ENCODE peak calls at places on chromosomes 6 and 20, in six cellular contexts. One of them, this sample, is unnamed. For H3K4me1, the result is how much of the 10 kb centered on the place peaks cover.

GRCh38 chr6:47094351-47094925 is 52.3 kb upstream of the ADGRF1 start:
- DNase-seq in heart left ventricle: no peak
- DNase-seq in IMR-90: peak
- DNase-seq in fibroblast of lung: no peak
- DNase-seq in astrocyte: peak
- DNase-seq in pancreas: peak
- DNase-seq in this sample: peak

GRCh38 chr6:85403331-85404015 is 46.4 kb upstream of the NT5E start:
- DNase-seq in fibroblast of lung: peak
- DNase-seq in IMR-90: peak
- DNase-seq in astrocyte: peak
- DNase-seq in heart left ventricle: no peak
- DNase-seq in pancreas: no peak
- DNase-seq in this sample: no peak

GRCh38 chr20:38830356-38830755 is 24.9 kb downstream of the PPP1R16B start:
- DNase-seq in IMR-90: no peak
- DNase-seq in astrocyte: no peak
- DNase-seq in fibroblast of lung: no peak
- DNase-seq in heart left ventricle: no peak
- DNase-seq in pancreas: no peak
- DNase-seq in this sample: no peak

GRCh38 chr6:97995158-97995557 is 712.1 kb upstream of the MMS22L start:
- DNase-seq in pancreas: no peak
- DNase-seq in heart left ventricle: no peak
- DNase-seq in astrocyte: no peak
- DNase-seq in fibroblast of lung: no peak
- DNase-seq in IMR-90: no peak
- DNase-seq in this sample: no peak

GRCh38 chr6:129683606-129684322 is 26.2 kb downstream of the ARHGAP18 start:
- DNase-seq in fibroblast of lung: peak
- DNase-seq in heart left ventricle: peak
- DNase-seq in pancreas: peak
- DNase-seq in astrocyte: peak
- DNase-seq in IMR-90: peak
- DNase-seq in this sample: peak

GRCh38 chr20:63940472-63941266 is 15.5 kb downstream of the UCKL1 start:
- DNase-seq in astrocyte: no peak
- DNase-seq in heart left ventricle: no peak
- DNase-seq in fibroblast of lung: no peak
- DNase-seq in pancreas: peak
- DNase-seq in IMR-90: no peak
- DNase-seq in this sample: no peak

GRCh38 chr6:130978660-130979396 is 84.2 kb downstream of the EPB41L2 start:
- DNase-seq in heart left ventricle: peak
- DNase-seq in astrocyte: no peak
- DNase-seq in IMR-90: no peak
- DNase-seq in fibroblast of lung: no peak
- DNase-seq in pancreas: no peak
- DNase-seq in this sample: no peak

GRCh38 chr20:53611449-53611894 is 17.8 kb upstream of the ZNF217 start:
- DNase-seq in pancreas: peak
- DNase-seq in heart left ventricle: no peak
- DNase-seq in IMR-90: peak
- DNase-seq in fibroblast of lung: peak
- DNase-seq in astrocyte: peak
- DNase-seq in this sample: no peak

GRCh38 chr20:49501917-49502316 is 19.4 kb upstream of the KCNB1 start:
- DNase-seq in astrocyte: peak
- DNase-seq in pancreas: no peak
- DNase-seq in IMR-90: peak
- DNase-seq in heart left ventricle: no peak
- DNase-seq in fibroblast of lung: peak
- DNase-seq in this sample: no peak

GRCh38 chr20:9287062-9287461 is 218.2 kb downstream of the PLCB4 start:
- DNase-seq in pancreas: no peak
- DNase-seq in astrocyte: peak
- DNase-seq in IMR-90: no peak
- DNase-seq in fibroblast of lung: no peak
- DNase-seq in heart left ventricle: no peak
- DNase-seq in this sample: no peak

GRCh38 chr6:95352064-95352463 is 225.3 kb upstream of the MANEA start:
- DNase-seq in IMR-90: no peak
- DNase-seq in astrocyte: no peak
- DNase-seq in pancreas: no peak
- DNase-seq in fibroblast of lung: peak
- DNase-seq in heart left ventricle: no peak
- DNase-seq in this sample: no peak

GRCh38 chr6:33427585-33428218 is 7.8 kb downstream of the SYNGAP1 start:
- DNase-seq in astrocyte: no peak
- DNase-seq in heart left ventricle: peak
- DNase-seq in fibroblast of lung: no peak
- DNase-seq in pancreas: peak
- DNase-seq in IMR-90: no peak
- DNase-seq in this sample: peak

GRCh38 chr6:47724300-47724699 is 25.9 kb downstream of the ADGRF4 start:
- DNase-seq in pancreas: no peak
- DNase-seq in astrocyte: no peak
- DNase-seq in heart left ventricle: no peak
- DNase-seq in IMR-90: no peak
- DNase-seq in fibroblast of lung: no peak
- DNase-seq in this sample: no peak

GRCh38 chr6:121897337-121897760 is 461.9 kb downstream of the GJA1 start:
- DNase-seq in IMR-90: peak
- DNase-seq in heart left ventricle: no peak
- DNase-seq in pancreas: no peak
- DNase-seq in astrocyte: peak
- DNase-seq in fibroblast of lung: no peak
- DNase-seq in this sample: no peak

GRCh38 chr6:141259832-141260231 is 872.9 kb upstream of the GJE1 start:
- DNase-seq in IMR-90: no peak
- DNase-seq in astrocyte: no peak
- DNase-seq in fibroblast of lung: peak
- DNase-seq in pancreas: no peak
- DNase-seq in heart left ventricle: no peak
- DNase-seq in this sample: no peak

GRCh38 chr20:57400262-57400701 is 9.1 kb downstream of the RBM38 start:
- DNase-seq in pancreas: no peak
- DNase-seq in heart left ventricle: peak
- DNase-seq in astrocyte: no peak
- DNase-seq in IMR-90: no peak
- DNase-seq in fibroblast of lung: no peak
- DNase-seq in this sample: no peak

GRCh38 chr20:25247100-25247665 is 702 bp upstream of the PYGB start:
- DNase-seq in heart left ventricle: peak
- DNase-seq in IMR-90: peak
- DNase-seq in pancreas: peak
- DNase-seq in fibroblast of lung: peak
- DNase-seq in astrocyte: peak
- DNase-seq in this sample: peak

DNA sequence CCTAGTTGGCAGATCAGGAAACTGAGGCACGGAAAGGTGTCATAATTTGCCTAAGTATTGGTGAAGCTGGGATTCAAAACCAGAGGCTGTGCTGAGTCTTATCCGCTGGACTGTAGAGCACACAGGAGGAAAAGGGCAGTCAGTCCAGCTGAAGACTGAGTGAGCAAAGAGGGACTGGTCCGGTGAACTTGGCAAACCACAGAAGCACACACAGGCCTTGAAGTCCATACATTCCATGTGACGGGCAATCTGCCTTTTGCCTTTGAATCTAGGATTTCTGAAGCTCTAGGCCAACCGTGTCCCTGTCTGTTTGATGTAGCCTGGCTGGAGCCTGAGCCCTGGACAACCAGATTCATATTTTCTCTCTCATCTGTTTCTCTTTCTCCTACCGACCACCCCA is 34.3 kb upstream of the EPB41L1 start:
- DNase-seq in heart left ventricle: no peak
- DNase-seq in astrocyte: no peak
- DNase-seq in pancreas: no peak
- DNase-seq in fibroblast of lung: no peak
- DNase-seq in IMR-90: no peak
- DNase-seq in this sample: no peak
- H3K4me1 ChIP-seq in heart left ventricle: under half
- H3K4me1 ChIP-seq in astrocyte: under half
- H3K4me1 ChIP-seq in pancreas: under half
- H3K4me1 ChIP-seq in fibroblast of lung: under half
- H3K4me1 ChIP-seq in IMR-90: under half
- H3K4me1 ChIP-seq in this sample: under half

GRCh38 chr6:73329201-73329600 is 24.9 kb downstream of the DPPA5 start:
- DNase-seq in pancreas: no peak
- DNase-seq in astrocyte: no peak
- DNase-seq in fibroblast of lung: no peak
- DNase-seq in heart left ventricle: no peak
- DNase-seq in IMR-90: no peak
- DNase-seq in this sample: no peak

GRCh38 chr6:73323323-73323722 is 30.8 kb downstream of the DPPA5 start:
- DNase-seq in fibroblast of lung: no peak
- DNase-seq in pancreas: no peak
- DNase-seq in heart left ventricle: no peak
- DNase-seq in astrocyte: no peak
- DNase-seq in IMR-90: no peak
- DNase-seq in this sample: no peak

GRCh38 chr6:73328790-73329189 is 25.3 kb downstream of the DPPA5 start:
- DNase-seq in fibroblast of lung: no peak
- DNase-seq in heart left ventricle: no peak
- DNase-seq in IMR-90: no peak
- DNase-seq in pancreas: no peak
- DNase-seq in astrocyte: no peak
- DNase-seq in this sample: no peak

GRCh38 chr6:73325656-73326055 is 28.4 kb downstream of the DPPA5 start:
- DNase-seq in pancreas: no peak
- DNase-seq in astrocyte: no peak
- DNase-seq in fibroblast of lung: no peak
- DNase-seq in IMR-90: no peak
- DNase-seq in heart left ventricle: no peak
- DNase-seq in this sample: no peak
- H3K4me3 ChIP-seq in pancreas: no peak
- H3K4me3 ChIP-seq in astrocyte: no peak
- H3K4me3 ChIP-seq in fibroblast of lung: no peak
- H3K4me3 ChIP-seq in IMR-90: no peak
- H3K4me3 ChIP-seq in heart left ventricle: no peak
- H3K4me3 ChIP-seq in this sample: no peak

GRCh38 chr6:15183979-15184378 is 61.9 kb upstream of the JARID2 start:
- DNase-seq in fibroblast of lung: no peak
- DNase-seq in pancreas: no peak
- DNase-seq in heart left ventricle: no peak
- DNase-seq in IMR-90: no peak
- DNase-seq in astrocyte: no peak
- DNase-seq in this sample: no peak
- H3K4me1 ChIP-seq in fibroblast of lung: under half
- H3K4me1 ChIP-seq in pancreas: under half
- H3K4me1 ChIP-seq in heart left ventricle: under half
- H3K4me1 ChIP-seq in IMR-90: under half
- H3K4me1 ChIP-seq in astrocyte: under half
- H3K4me1 ChIP-seq in this sample: under half

DNA sequence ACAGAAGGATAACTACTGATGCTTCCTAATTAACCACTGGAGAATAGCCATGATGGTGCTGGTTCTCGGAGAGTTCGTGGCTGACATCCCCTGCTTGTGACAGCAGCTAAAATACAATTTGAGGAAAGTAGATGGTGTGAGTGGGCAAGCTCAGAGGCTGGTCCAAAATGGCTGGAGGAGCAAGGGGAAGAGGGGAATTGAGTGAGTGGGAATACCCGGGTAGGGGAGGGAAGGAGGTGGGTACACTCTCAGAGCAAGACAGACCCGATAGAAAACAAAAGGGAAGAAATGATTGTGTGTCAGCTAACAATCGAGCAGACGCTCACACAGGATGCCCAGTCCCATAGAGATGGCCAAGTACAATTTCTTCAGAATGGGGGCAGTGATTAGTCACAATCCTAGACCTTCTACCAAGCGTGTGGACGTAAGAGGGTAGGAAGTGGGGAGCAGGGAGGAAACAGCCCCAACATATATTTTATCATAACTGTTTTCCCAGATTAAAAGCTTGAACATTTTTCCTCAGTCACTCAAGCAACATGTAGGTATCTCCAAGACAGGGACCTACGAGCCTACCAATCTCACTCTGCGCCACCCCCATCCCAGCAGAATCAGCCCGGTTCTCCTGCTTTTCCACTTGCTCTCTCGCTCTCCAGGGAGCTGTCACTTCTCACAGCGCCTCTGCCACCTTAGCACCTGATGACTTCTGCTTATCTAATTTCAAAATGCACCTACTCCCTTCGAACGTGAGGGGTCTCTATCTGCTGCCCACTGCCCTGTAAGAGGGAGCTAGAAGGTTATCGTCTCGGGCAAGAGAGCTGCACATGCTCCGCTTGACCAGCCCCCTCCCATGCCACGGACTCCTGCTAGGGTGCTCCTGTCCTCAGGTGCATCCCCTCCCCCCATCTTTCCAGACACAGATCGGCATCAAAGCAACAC is 26.2 kb downstream of the RIPOR2 start:
- DNase-seq in IMR-90: no peak
- DNase-seq in astrocyte: no peak
- DNase-seq in heart left ventricle: no peak
- DNase-seq in pancreas: no peak
- DNase-seq in fibroblast of lung: no peak
- DNase-seq in this sample: no peak
- H3K4me3 ChIP-seq in IMR-90: peak
- H3K4me3 ChIP-seq in astrocyte: peak
- H3K4me3 ChIP-seq in heart left ventricle: peak
- H3K4me3 ChIP-seq in pancreas: peak
- H3K4me3 ChIP-seq in fibroblast of lung: peak
- H3K4me3 ChIP-seq in this sample: no peak

This sample was measured in small intestine.